ENCODE peak calls at places on chromosome 10, in four cellular contexts. One of them, this sample, is unnamed.

GRCh38 chr10:102555781-102556328 is 52.1 kb downstream of the SUFU start:
- DNase-seq in mammary epithelial cell: peak; percentile 68
- DNase-seq in Peyer's patch: no peak
- DNase-seq in uterus: peak; percentile 21
- DNase-seq in this sample: no peak

GRCh38 chr10:108490931-108491330 is 1326.4 kb upstream of the SORCS1 start:
- DNase-seq in mammary epithelial cell: no peak
- DNase-seq in Peyer's patch: no peak
- DNase-seq in uterus: no peak
- DNase-seq in this sample: no peak

GRCh38 chr10:103042129-103042528 is 124.0 kb downstream of the CNNM2 start:
- DNase-seq in mammary epithelial cell: peak; percentile 46
- DNase-seq in Peyer's patch: no peak
- DNase-seq in uterus: no peak
- DNase-seq in this sample: no peak

GRCh38 chr10:129784891-129785290 is 179.2 kb downstream of the EBF3 start:
- DNase-seq in mammary epithelial cell: no peak
- DNase-seq in Peyer's patch: peak; percentile 23
- DNase-seq in uterus: no peak
- DNase-seq in this sample: no peak

GRCh38 chr10:133117688-133118071 is 30.0 kb downstream of the ADGRA1 start:
- DNase-seq in mammary epithelial cell: no peak
- DNase-seq in Peyer's patch: no peak
- DNase-seq in uterus: no peak
- DNase-seq in this sample: no peak

GRCh38 chr10:29916669-29917068 is 142.7 kb downstream of the JCAD start:
- DNase-seq in mammary epithelial cell: no peak
- DNase-seq in Peyer's patch: no peak
- DNase-seq in uterus: no peak
- DNase-seq in this sample: no peak

GRCh38 chr10:103888113-103888841 is 29.7 kb downstream of the STN1 start:
- DNase-seq in mammary epithelial cell: peak; percentile 79
- DNase-seq in Peyer's patch: peak; percentile 89
- DNase-seq in uterus: peak; percentile 77
- DNase-seq in this sample: no peak

GRCh38 chr10:121823993-121824463 is 103.8 kb downstream of the ATE1 start:
- DNase-seq in mammary epithelial cell: peak; percentile 21
- DNase-seq in Peyer's patch: no peak
- DNase-seq in uterus: no peak
- DNase-seq in this sample: no peak

GRCh38 chr10:117477961-117478670 is 64.4 kb upstream of the EMX2 start:
- DNase-seq in mammary epithelial cell: peak; percentile 91
- DNase-seq in Peyer's patch: no peak
- DNase-seq in uterus: no peak
- DNase-seq in this sample: no peak

GRCh38 chr10:127450644-127451043 is 98.5 kb upstream of the NPS start:
- DNase-seq in mammary epithelial cell: no peak
- DNase-seq in Peyer's patch: no peak
- DNase-seq in uterus: no peak
- DNase-seq in this sample: no peak

GRCh38 chr10:67665491-67665890 is 30.5 kb downstream of the CTNNA3 start:
- DNase-seq in mammary epithelial cell: no peak
- DNase-seq in Peyer's patch: no peak
- DNase-seq in uterus: no peak
- DNase-seq in this sample: no peak

GRCh38 chr10:22479419-22479818 is 134.1 kb downstream of the SPAG6 start:
- DNase-seq in mammary epithelial cell: no peak
- DNase-seq in Peyer's patch: no peak
- DNase-seq in uterus: no peak
- DNase-seq in this sample: no peak

GRCh38 chr10:71726673-71727428 is 7.3 kb upstream of the C10orf105 start:
- DNase-seq in mammary epithelial cell: no peak
- DNase-seq in Peyer's patch: no peak
- DNase-seq in uterus: no peak
- DNase-seq in this sample: no peak

GRCh38 chr10:77801474-77802238 is 124.9 kb downstream of the DLG5 start:
- DNase-seq in mammary epithelial cell: peak; percentile 74
- DNase-seq in Peyer's patch: no peak
- DNase-seq in uterus: no peak
- DNase-seq in this sample: peak; percentile 17

GRCh38 chr10:29923416-29923970 is 135.9 kb downstream of the JCAD start:
- DNase-seq in mammary epithelial cell: no peak
- DNase-seq in Peyer's patch: no peak
- DNase-seq in uterus: no peak
- DNase-seq in this sample: no peak

GRCh38 chr10:73910401-73910763 is 550 bp upstream of the PLAU start:
- DNase-seq in mammary epithelial cell: peak; percentile 61
- DNase-seq in Peyer's patch: no peak
- DNase-seq in uterus: no peak
- DNase-seq in this sample: no peak

GRCh38 chr10:42952358-42952757 is 124.5 kb upstream of the RET start:
- DNase-seq in mammary epithelial cell: peak; percentile 4
- DNase-seq in Peyer's patch: peak; percentile 52
- DNase-seq in uterus: peak; percentile 19
- DNase-seq in this sample: no peak

GRCh38 chr10:101011517-101012423 is 12.2 kb downstream of the LZTS2 start:
- DNase-seq in mammary epithelial cell: no peak
- DNase-seq in Peyer's patch: no peak
- DNase-seq in uterus: no peak
- DNase-seq in this sample: no peak
- TF ChIP-seq CTCF in mammary epithelial cell: peak; percentile 35
- TF ChIP-seq CTCF in Peyer's patch: no peak
- TF ChIP-seq CTCF in uterus: no peak
- TF ChIP-seq CTCF in this sample: no peak

GRCh38 chr10:59465089-59465488 is 102.7 kb upstream of the FAM13C start:
- DNase-seq in mammary epithelial cell: peak; percentile 27
- DNase-seq in Peyer's patch: no peak
- DNase-seq in uterus: no peak
- DNase-seq in this sample: no peak
- TF ChIP-seq CTCF in mammary epithelial cell: peak; percentile 62
- TF ChIP-seq CTCF in Peyer's patch: no peak
- TF ChIP-seq CTCF in uterus: no peak
- TF ChIP-seq CTCF in this sample: no peak

DNA sequence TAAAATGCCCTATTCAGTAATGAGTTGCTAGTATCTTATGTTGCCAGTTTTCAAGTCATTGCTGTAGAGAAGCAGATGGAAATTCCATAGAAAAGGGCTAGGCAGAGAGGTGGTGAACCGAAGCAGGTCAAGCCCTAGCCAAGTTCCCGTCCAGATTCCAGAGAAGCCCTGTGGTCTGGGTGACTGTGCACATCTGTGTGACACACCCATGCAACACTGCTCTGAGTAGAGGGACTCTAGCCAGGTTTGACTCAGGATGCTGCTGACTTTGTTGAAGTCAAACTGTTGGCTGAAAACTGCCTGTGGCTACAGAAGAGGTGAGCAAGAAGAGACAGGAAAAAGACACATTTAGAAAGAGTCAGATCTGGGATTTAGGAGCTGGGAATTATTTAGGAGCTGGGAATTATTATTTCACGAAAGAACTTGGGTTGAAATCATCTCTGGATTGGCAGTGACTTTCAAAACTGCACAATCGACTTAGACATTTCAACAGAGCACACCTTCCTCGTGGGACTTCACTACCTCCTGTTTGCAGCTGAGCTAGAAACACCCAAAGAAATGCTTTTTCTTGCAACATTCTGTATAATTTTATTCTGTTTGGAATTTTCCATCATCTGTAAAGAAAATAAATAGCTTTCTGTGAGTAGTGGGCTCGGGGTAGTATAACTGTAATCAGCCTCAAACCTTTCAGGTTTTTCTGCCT is 149.1 kb upstream of the PRKCQ start:
- DNase-seq in mammary epithelial cell: peak; percentile 89
- DNase-seq in Peyer's patch: no peak
- DNase-seq in uterus: no peak
- DNase-seq in this sample: no peak
- TF ChIP-seq CTCF in mammary epithelial cell: no peak
- TF ChIP-seq CTCF in Peyer's patch: no peak
- TF ChIP-seq CTCF in uterus: no peak
- TF ChIP-seq CTCF in this sample: no peak

DNA sequence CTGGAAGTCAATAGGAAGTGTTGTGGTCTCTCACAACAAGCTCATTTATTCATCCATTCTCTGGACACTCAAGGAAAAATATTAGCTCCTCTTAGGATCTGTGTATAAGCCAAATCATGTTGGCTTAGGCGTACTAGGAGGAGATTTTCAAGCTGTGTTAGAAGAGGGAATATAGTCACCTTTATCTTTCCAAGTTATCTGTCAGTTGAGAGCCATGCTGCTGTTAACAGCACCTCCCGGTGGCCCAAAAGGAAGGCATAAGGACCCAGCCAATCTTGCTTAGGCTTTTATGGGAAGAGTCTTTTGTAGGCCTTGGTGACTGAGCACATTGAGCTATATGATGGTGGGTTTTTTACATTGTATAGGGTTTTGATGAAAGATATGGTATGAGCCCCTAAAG is 220.0 kb downstream of the LRMDA start:
- DNase-seq in mammary epithelial cell: peak; percentile 35
- DNase-seq in Peyer's patch: no peak
- DNase-seq in uterus: no peak
- DNase-seq in this sample: no peak
- TF ChIP-seq CTCF in mammary epithelial cell: peak; percentile 74
- TF ChIP-seq CTCF in Peyer's patch: peak; percentile 36
- TF ChIP-seq CTCF in uterus: no peak
- TF ChIP-seq CTCF in this sample: no peak

GRCh38 chr10:101492814-101493213 is 95.2 kb downstream of the POLL start:
- DNase-seq in mammary epithelial cell: no peak
- DNase-seq in Peyer's patch: no peak
- DNase-seq in uterus: no peak
- DNase-seq in this sample: no peak

GRCh38 chr10:101494650-101495049 is 93.4 kb downstream of the POLL start:
- DNase-seq in mammary epithelial cell: no peak
- DNase-seq in Peyer's patch: no peak
- DNase-seq in uterus: no peak
- DNase-seq in this sample: no peak

GRCh38 chr10:101493249-101493648 is 94.8 kb downstream of the POLL start:
- DNase-seq in mammary epithelial cell: no peak
- DNase-seq in Peyer's patch: no peak
- DNase-seq in uterus: no peak
- DNase-seq in this sample: no peak

GRCh38 chr10:101493782-101494281 is 94.2 kb downstream of the POLL start:
- DNase-seq in mammary epithelial cell: no peak
- DNase-seq in Peyer's patch: no peak
- DNase-seq in uterus: no peak
- DNase-seq in this sample: no peak

GRCh38 chr10:101495324-101495925 is 92.6 kb downstream of the POLL start:
- DNase-seq in mammary epithelial cell: peak; percentile 14
- DNase-seq in Peyer's patch: no peak
- DNase-seq in uterus: no peak
- DNase-seq in this sample: no peak
- TF ChIP-seq CTCF in mammary epithelial cell: peak; percentile 47
- TF ChIP-seq CTCF in Peyer's patch: no peak
- TF ChIP-seq CTCF in uterus: no peak
- TF ChIP-seq CTCF in this sample: no peak

GRCh38 chr10:109863775-109864174 is 59.5 kb downstream of the XPNPEP1 start:
- DNase-seq in mammary epithelial cell: no peak
- DNase-seq in Peyer's patch: no peak
- DNase-seq in uterus: no peak
- DNase-seq in this sample: no peak

GRCh38 chr10:109871476-109871875 is 51.8 kb downstream of the XPNPEP1 start:
- DNase-seq in mammary epithelial cell: no peak
- DNase-seq in Peyer's patch: no peak
- DNase-seq in uterus: no peak
- DNase-seq in this sample: no peak

GRCh38 chr10:109862738-109863137 is 60.6 kb downstream of the XPNPEP1 start:
- DNase-seq in mammary epithelial cell: no peak
- DNase-seq in Peyer's patch: no peak
- DNase-seq in uterus: no peak
- DNase-seq in this sample: no peak

GRCh38 chr10:109866995-109867635 is 56.2 kb downstream of the XPNPEP1 start:
- DNase-seq in mammary epithelial cell: no peak
- DNase-seq in Peyer's patch: no peak
- DNase-seq in uterus: no peak
- DNase-seq in this sample: no peak

DNA sequence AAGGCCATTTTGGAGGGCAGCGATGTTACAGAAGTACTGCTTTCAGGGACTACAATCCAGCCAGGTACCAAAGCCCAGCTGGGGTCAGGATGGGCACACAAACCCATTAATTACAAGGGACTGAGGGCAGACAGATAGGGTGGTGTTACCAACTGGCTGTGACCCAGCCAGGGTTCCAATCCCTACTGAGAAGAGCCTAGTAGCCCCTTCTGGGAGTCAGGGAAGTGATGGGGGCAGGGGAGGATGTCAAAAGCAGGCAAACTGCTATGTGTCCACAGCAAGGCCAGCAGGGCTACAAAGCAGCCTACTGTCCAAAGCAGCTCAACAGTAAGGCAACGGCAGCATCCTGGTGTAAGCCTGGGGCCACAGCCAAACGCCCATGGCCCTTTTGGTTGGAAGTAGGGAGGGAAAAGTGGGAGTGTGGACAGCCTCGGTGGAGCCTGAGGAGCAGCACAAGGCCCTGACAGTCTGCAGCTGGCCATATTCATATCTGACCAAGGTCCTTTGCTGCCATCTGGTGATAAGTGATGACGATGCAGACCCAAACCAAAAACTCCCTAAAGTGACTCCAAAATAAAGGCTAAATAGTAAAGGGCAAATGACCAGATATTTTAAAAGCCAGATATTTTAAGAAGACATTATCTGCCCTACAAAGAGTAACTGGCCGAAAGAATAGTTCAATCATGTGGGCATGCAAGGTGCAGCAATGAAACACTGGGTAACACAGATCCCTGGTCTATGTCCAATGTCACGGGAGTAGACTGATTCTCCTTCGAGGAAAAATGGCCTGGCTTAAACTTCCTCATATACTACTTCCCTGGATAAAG is 56.9 kb downstream of the XPNPEP1 start:
- DNase-seq in mammary epithelial cell: no peak
- DNase-seq in Peyer's patch: no peak
- DNase-seq in uterus: no peak
- DNase-seq in this sample: no peak
- TF ChIP-seq CTCF in mammary epithelial cell: peak; percentile 28
- TF ChIP-seq CTCF in Peyer's patch: no peak
- TF ChIP-seq CTCF in uterus: no peak
- TF ChIP-seq CTCF in this sample: no peak

GRCh38 chr10:96831867-96832720 is at the start of gene LCOR:
- DNase-seq in mammary epithelial cell: peak; percentile 86
- DNase-seq in Peyer's patch: peak; percentile 88
- DNase-seq in uterus: peak; percentile 87
- DNase-seq in this sample: peak; percentile 85
- TF ChIP-seq CTCF in mammary epithelial cell: no peak
- TF ChIP-seq CTCF in Peyer's patch: peak; percentile 28
- TF ChIP-seq CTCF in uterus: no peak
- TF ChIP-seq CTCF in this sample: no peak